ENCODE peak calls at places on chromosome 21, in nine cellular contexts. M is esophagus muscularis mucosa, Q is body of pancreas, B is NB4, G is IMR-90, N is H1, C is GM12878, A is transverse colon, P is lower leg skin. Y is an unnamed sample.

GRCh38 chr21:17866590-17866989 is 47.4 kb upstream of the C21orf91 start:
- DNase-seq in A (no peak), P (no peak), M (no peak), C (no peak), B (no peak), G (no peak), Q (no peak), N (no peak), Y (no peak)

GRCh38 chr21:39444406-39445145 is 1.0 kb downstream of the LCA5L start:
- DNase-seq in C (no peak), P (no peak), G (peak), B (peak), A (no peak), N (no peak), Q (no peak), M (no peak), Y (no peak)

GRCh38 chr21:42531771-42532170 is 18.1 kb downstream of the SLC37A1 start:
- DNase-seq in Q (no peak), A (no peak), C (no peak), N (no peak), M (no peak), B (no peak), P (no peak), G (no peak), Y (no peak)

GRCh38 chr21:38440746-38441145 is 57.5 kb downstream of the ERG start:
- DNase-seq in N (no peak), M (no peak), C (no peak), P (no peak), Q (no peak), G (peak), A (no peak), B (peak), Y (no peak)

GRCh38 chr21:42056468-42056867 is 14.6 kb upstream of the UMODL1 start:
- DNase-seq in M (no peak), C (no peak), Q (no peak), P (no peak), B (no peak), N (no peak), A (peak), G (peak), Y (no peak)

GRCh38 chr21:17745086-17745485 is 74.1 kb downstream of the C21orf91 start:
- DNase-seq in G (no peak), C (no peak), Q (no peak), B (no peak), N (no peak), A (no peak), M (no peak), P (no peak), Y (no peak)

GRCh38 chr21:39088831-39089380 is 94.3 kb downstream of the PSMG1 start:
- DNase-seq in A (no peak), P (no peak), Q (no peak), C (no peak), N (no peak), G (peak), B (no peak), M (no peak), Y (no peak)

GRCh38 chr21:44065428-44065827 is 41.8 kb upstream of the PWP2 start:
- DNase-seq in B (peak), N (no peak), Q (peak), A (peak), G (peak), C (no peak), P (no peak), M (no peak), Y (no peak)

GRCh38 chr21:45064091-45064490 is 10.3 kb upstream of the ADARB1 start:
- DNase-seq in P (no peak), M (no peak), A (no peak), N (no peak), C (no peak), G (no peak), Q (no peak), B (no peak), Y (no peak)

GRCh38 chr21:45256021-45256911 is 31.4 kb downstream of the POFUT2 start:
- DNase-seq in M (peak), C (no peak), N (no peak), G (no peak), B (peak), P (no peak), Q (no peak), A (no peak), Y (no peak)

GRCh38 chr21:42039911-42040351 is 29.8 kb upstream of the ZBTB21 start:
- DNase-seq in M (no peak), G (peak), N (no peak), C (no peak), P (no peak), Q (no peak), B (peak), A (no peak), Y (no peak)

GRCh38 chr21:15682977-15683376 is 46.8 kb upstream of the USP25 start:
- DNase-seq in C (no peak), N (no peak), M (no peak), B (peak), A (no peak), Q (no peak), G (peak), P (no peak), Y (no peak)

GRCh38 chr21:41610042-41610839 is 102.3 kb upstream of the TMPRSS2 start:
- DNase-seq in N (no peak), Q (peak), G (peak), A (peak), C (no peak), M (no peak), B (peak), P (no peak), Y (peak)

GRCh38 chr21:14752006-14752909 is 206.1 kb upstream of the SAMSN1 start:
- DNase-seq in B (no peak), G (no peak), M (no peak), Q (no peak), N (no peak), C (no peak), P (no peak), A (no peak), Y (no peak)

GRCh38 chr21:44889625-44890337 is 16.3 kb upstream of the PTTG1IP start:
- DNase-seq in Q (no peak), A (no peak), G (no peak), N (no peak), P (no peak), M (no peak), B (no peak), C (no peak), Y (no peak)

GRCh38 chr21:46189213-46189958 is 5.1 kb upstream of the SPATC1L start:
- DNase-seq in A (no peak), P (no peak), M (peak), G (peak), C (no peak), N (no peak), B (no peak), Q (no peak), Y (no peak)

GRCh38 chr21:39527664-39528381 is 76.1 kb downstream of the SH3BGR start:
- DNase-seq in B (no peak), C (no peak), M (peak), N (no peak), A (peak), Q (peak), P (no peak), G (no peak), Y (no peak)

GRCh38 chr21:42107177-42107880 is 36.2 kb downstream of the UMODL1 start:
- DNase-seq in A (no peak), M (no peak), N (no peak), C (no peak), P (no peak), B (no peak), Q (no peak), G (no peak), Y (no peak)

GRCh38 chr21:17527711-17528110 is 14.9 kb downstream of the CXADR start:
- DNase-seq in Q (no peak), A (no peak), M (no peak), G (no peak), C (no peak), N (no peak), B (no peak), P (no peak), Y (no peak)

GRCh38 chr21:44760376-44760775 is 41.2 kb downstream of the UBE2G2 start:
- DNase-seq in C (no peak), Q (no peak), M (no peak), G (no peak), N (no peak), A (no peak), B (no peak), P (no peak), Y (no peak)

GRCh38 chr21:43771698-43772367 is 4.3 kb downstream of the CSTB start:
- DNase-seq in C (no peak), G (no peak), P (no peak), B (peak), A (no peak), Q (no peak), N (no peak), M (no peak), Y (no peak)

GRCh38 chr21:46066843-46067331 is 31.0 kb upstream of the COL6A2 start:
- DNase-seq in A (no peak), P (no peak), B (no peak), G (peak), M (peak), Q (no peak), N (no peak), C (no peak), Y (no peak)

GRCh38 chr21:44926364-44927101 is 5.8 kb upstream of the ITGB2 start:
- DNase-seq in A (no peak), Q (peak), M (no peak), N (no peak), B (no peak), G (peak), P (no peak), C (no peak), Y (no peak)

GRCh38 chr21:16304700-16305099 is 574.9 kb downstream of the USP25 start:
- DNase-seq in Q (no peak), P (no peak), B (no peak), C (no peak), G (no peak), N (no peak), M (no peak), A (no peak), Y (no peak)

GRCh38 chr21:44598031-44598430 is 2.4 kb upstream of the KRTAP10-7 start:
- DNase-seq in G (no peak), A (no peak), C (no peak), P (no peak), Q (no peak), M (no peak), N (no peak), B (no peak), Y (no peak)

GRCh38 chr21:40615503-40616376 is 231.2 kb downstream of the DSCAM start:
- DNase-seq in M (no peak), B (no peak), A (no peak), P (no peak), Q (no peak), G (no peak), C (no peak), N (no peak), Y (no peak)

GRCh38 chr21:16797530-16797929 is 715.3 kb upstream of the CXADR start:
- DNase-seq in A (no peak), B (no peak), C (no peak), N (no peak), Q (no peak), M (no peak), P (no peak), G (no peak), Y (no peak)

GRCh38 chr21:39537571-39537970 is 75.2 kb upstream of the B3GALT5 start:
- DNase-seq in M (no peak), P (no peak), G (no peak), B (no peak), C (no peak), N (peak), A (no peak), Q (no peak), Y (no peak)

GRCh38 chr21:45747802-45748445 is 104.4 kb downstream of the PCBP3 start:
- DNase-seq in G (peak), B (no peak), C (no peak), M (peak), P (no peak), N (no peak), Q (no peak), A (no peak), Y (no peak)

GRCh38 chr21:14995695-14996490 is 68.9 kb downstream of the NRIP1 start:
- DNase-seq in P (no peak), Q (no peak), C (no peak), B (no peak), G (peak), N (no peak), M (no peak), A (no peak), Y (no peak)

GRCh38 chr21:45542242-45542666 is at the start of gene SLC19A1:
- DNase-seq in G (peak), M (no peak), N (no peak), C (no peak), P (peak), A (peak), Q (peak), B (peak), Y (no peak)

GRCh38 chr21:16250282-16250681 is 520.5 kb downstream of the USP25 start:
- DNase-seq in N (no peak), Q (no peak), B (no peak), P (no peak), M (no peak), C (no peak), G (no peak), A (no peak), Y (no peak)

GRCh38 chr21:15221799-15222386 is 157.1 kb upstream of the NRIP1 start:
- DNase-seq in G (peak), M (no peak), Q (peak), N (peak), C (no peak), A (peak), P (peak), B (peak), Y (no peak)

GRCh38 chr21:42269382-42269781 is 45.8 kb downstream of the TFF3 start:
- DNase-seq in N (no peak), M (no peak), Q (no peak), G (no peak), A (no peak), C (no peak), B (peak), P (no peak), Y (no peak)

GRCh38 chr21:44972301-44972814 is 32.5 kb downstream of the SLX9 start:
- DNase-seq in C (no peak), Q (no peak), N (no peak), A (no peak), P (no peak), B (no peak), G (no peak), M (no peak), Y (no peak)

GRCh38 chr21:15729346-15729673 is 472 bp upstream of the USP25 start:
- DNase-seq in G (peak), N (no peak), A (no peak), B (no peak), P (no peak), Q (no peak), M (no peak), C (no peak), Y (no peak)

GRCh38 chr21:41142051-41142795 is 25.7 kb upstream of the BACE2 start:
- DNase-seq in Q (peak), P (peak), A (no peak), M (no peak), C (no peak), N (no peak), B (no peak), G (peak), Y (no peak)

GRCh38 chr21:34908424-34909055 is 140.6 kb downstream of the RUNX1 start:
- DNase-seq in C (no peak), A (no peak), Q (peak), P (no peak), G (no peak), M (no peak), N (no peak), B (peak), Y (peak)

GRCh38 chr21:36149788-36150187 is 6.8 kb upstream of the DOP1B start:
- DNase-seq in G (no peak), N (no peak), C (no peak), P (no peak), B (no peak), Q (no peak), A (no peak), M (no peak), Y (no peak)
- H3K4me3 ChIP-seq in G (no peak), N (no peak), C (no peak), P (no peak), B (peak), Q (no peak), A (no peak), M (no peak), Y (no peak)

GRCh38 chr21:33412832-33413519 is 9.8 kb downstream of the IFNGR2 start:
- DNase-seq in A (peak), C (no peak), G (no peak), N (no peak), B (no peak), Q (no peak), P (no peak), M (no peak), Y (no peak)
- TF ChIP-seq POLR2A in A (no peak), C (peak), G (no peak), N (no peak), B (no peak), Q (no peak), P (no peak), M (no peak), Y (no peak)

DNA sequence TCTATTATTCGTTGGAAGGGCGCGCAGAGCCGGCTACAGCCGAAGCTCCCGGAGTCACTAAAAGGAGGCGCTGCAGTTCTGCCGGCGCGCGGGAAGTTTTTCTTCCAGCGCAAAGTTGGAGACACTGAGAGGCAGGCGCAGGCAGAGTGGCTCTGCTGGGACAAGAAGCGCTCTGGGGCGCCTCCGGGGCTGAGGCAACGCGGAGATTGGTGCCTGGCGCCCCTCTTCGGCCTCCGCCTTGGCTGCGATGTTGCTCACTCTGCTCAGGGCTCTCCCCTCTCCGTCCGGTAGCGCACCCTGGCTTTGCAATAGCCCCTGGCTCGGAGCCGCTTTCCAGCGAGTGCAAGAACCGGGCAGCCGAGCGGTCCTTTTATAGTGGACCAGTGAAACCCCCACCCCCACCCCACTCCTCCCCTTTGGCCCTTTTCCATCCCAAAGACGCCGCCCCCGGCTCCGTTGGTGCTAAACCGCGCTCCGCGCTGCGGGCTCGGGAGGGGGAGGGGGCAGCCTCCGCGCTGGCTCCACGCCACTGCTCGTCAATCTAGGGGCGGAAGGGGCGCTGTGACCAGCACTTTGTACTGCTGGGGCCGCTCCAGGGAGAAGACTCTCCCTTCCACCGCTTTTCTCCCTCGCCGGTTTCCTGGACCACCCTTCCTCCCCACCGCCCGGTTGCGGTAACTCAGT is at the start of gene ADAMTS1:
- DNase-seq in C (no peak), G (peak), N (peak), P (peak), A (peak), B (no peak), Q (peak), M (peak), Y (peak)
- TF ChIP-seq CTCF in C (no peak), G (peak), N (peak), P (no peak), A (no peak), B (no peak), Q (no peak), M (no peak), Y (no peak)

GRCh38 chr21:31729622-31730343 is 2.1 kb downstream of the SCAF4 start:
- DNase-seq in C (no peak), B (no peak), N (no peak), P (no peak), M (no peak), G (no peak), A (no peak), Q (no peak), Y (no peak)

GRCh38 chr21:31728191-31728590 is 3.7 kb downstream of the SCAF4 start:
- DNase-seq in N (no peak), P (no peak), A (no peak), G (no peak), B (no peak), M (no peak), Q (no peak), C (no peak), Y (no peak)

GRCh38 chr21:31730687-31731111 is 1.2 kb downstream of the SCAF4 start:
- DNase-seq in G (peak), C (no peak), P (no peak), B (peak), Q (peak), N (peak), A (no peak), M (no peak), Y (peak)

GRCh38 chr21:31727181-31727580 is 4.7 kb downstream of the SCAF4 start:
- DNase-seq in N (no peak), M (no peak), P (no peak), Q (no peak), B (no peak), G (no peak), A (no peak), C (no peak), Y (no peak)

GRCh38 chr21:31728952-31729351 is 3.0 kb downstream of the SCAF4 start:
- DNase-seq in B (no peak), Q (no peak), C (no peak), A (no peak), M (no peak), N (no peak), G (peak), P (no peak), Y (no peak)
- H3K4me3 ChIP-seq in B (peak), Q (no peak), C (peak), A (no peak), M (no peak), N (peak), G (no peak), P (no peak), Y (no peak)

DNA sequence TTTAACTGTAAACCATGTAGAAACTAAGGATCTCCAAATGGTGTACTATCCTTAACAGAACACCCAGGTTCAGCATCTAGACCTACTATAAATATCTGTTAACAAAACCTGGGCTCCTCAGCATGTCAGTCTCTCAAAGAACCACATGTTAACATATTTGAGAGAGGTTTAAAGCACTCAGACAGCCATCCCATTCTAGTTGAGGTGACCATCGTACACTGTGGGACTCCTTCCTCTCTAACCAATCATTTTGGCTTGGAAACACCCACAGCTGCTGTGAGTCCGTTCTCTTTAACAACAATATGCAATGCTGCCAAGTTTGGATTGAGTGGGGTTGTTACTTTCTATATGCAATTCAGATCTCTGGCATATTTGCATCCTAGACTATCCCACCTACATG is 105.8 kb downstream of the MRPL39 start:
- DNase-seq in C (no peak), N (no peak), G (no peak), P (no peak), B (no peak), Q (no peak), M (no peak), A (no peak), Y (no peak)
- TF ChIP-seq POLR2A in C (peak), N (no peak), G (no peak), P (no peak), B (no peak), Q (no peak), M (no peak), A (no peak), Y (no peak)

GRCh38 chr21:32459972-32460371 is 47.5 kb downstream of the EVA1C start:
- DNase-seq in B (no peak), G (peak), M (no peak), P (no peak), C (no peak), A (no peak), N (no peak), Q (no peak), Y (no peak)
- TF ChIP-seq CTCF in B (no peak), G (no peak), M (no peak), P (no peak), C (no peak), A (no peak), N (no peak), Q (no peak), Y (no peak)

GRCh38 chr21:29145837-29146453 is 15.5 kb downstream of the MAP3K7CL start:
- DNase-seq in N (no peak), A (no peak), Q (no peak), M (no peak), C (no peak), B (no peak), P (peak), G (no peak), Y (no peak)
- H3K4me3 ChIP-seq in N (no peak), A (no peak), Q (no peak), M (no peak), C (no peak), B (no peak), P (no peak), G (no peak), Y (no peak)